ENCODE peak calls at places on chromosomes 12 and 14, in nine cellular contexts. H is activated CD4-positive, alpha-beta T cell treated with anti-CD3 and anti-CD28 coated beads for 24 hours; R is anterior cingulate cortex; J is fibroblast of pulmonary artery; Y is effector memory CD8-positive, alpha-beta T cell; S is tibial artery; F is ACHN; G is activated naive CD4-positive, alpha-beta T cell; D is pancreas. M is an unnamed sample.

GRCh38 chr14:99524804-99525698 is 43.8 kb downstream of the CCNK start:
- DNase-seq in S (no peak), H (no peak), Y (no peak), D (no peak), J (peak), G (no peak), F (peak), R (no peak), M (no peak)

GRCh38 chr12:52927964-52928363 is 21.0 kb upstream of the KRT18 start:
- DNase-seq in J (no peak), Y (no peak), H (no peak), S (no peak), F (no peak), D (no peak), R (no peak), G (no peak), M (no peak)

GRCh38 chr14:60648169-60648933 is 926 bp downstream of the SIX1 start:
- DNase-seq in Y (no peak), F (peak), J (no peak), R (no peak), D (no peak), G (no peak), S (peak), H (no peak), M (no peak)

GRCh38 chr12:6554990-6555691 is 701 bp downstream of the IFFO1 start:
- DNase-seq in H (no peak), J (no peak), R (no peak), F (no peak), S (no peak), G (no peak), D (no peak), Y (no peak), M (no peak)

GRCh38 chr12:93025145-93026103 is 96.3 kb upstream of the EEA1 start:
- DNase-seq in J (peak), S (no peak), R (no peak), D (no peak), G (no peak), H (no peak), F (peak), Y (no peak), M (no peak)

GRCh38 chr14:31208546-31209424 is 1.2 kb upstream of the HECTD1 start:
- DNase-seq in H (peak), D (no peak), R (no peak), Y (no peak), G (peak), J (no peak), F (no peak), S (no peak), M (no peak)

GRCh38 chr12:1970331-1970900 is 33.8 kb downstream of the DCP1B start:
- DNase-seq in J (peak), G (no peak), R (no peak), F (no peak), H (no peak), S (no peak), D (no peak), Y (no peak), M (no peak)

GRCh38 chr12:60266381-60266852 is 670.6 kb downstream of the SLC16A7 start:
- DNase-seq in D (no peak), J (peak), Y (no peak), R (no peak), S (no peak), G (no peak), H (no peak), F (peak), M (no peak)

GRCh38 chr14:100471451-100472093 is 115.6 kb downstream of the BEGAIN start:
- DNase-seq in S (no peak), J (no peak), D (peak), G (no peak), R (no peak), F (no peak), H (no peak), Y (no peak), M (no peak)

GRCh38 chr14:81450100-81450531 is 50.0 kb upstream of the STON2 start:
- DNase-seq in D (no peak), F (no peak), Y (no peak), H (no peak), J (no peak), R (no peak), S (no peak), G (no peak), M (no peak)

GRCh38 chr14:76045773-76046172 is 60.2 kb downstream of the IFT43 start:
- DNase-seq in J (no peak), R (no peak), Y (no peak), S (no peak), D (no peak), F (no peak), G (no peak), H (no peak), M (no peak)

GRCh38 chr14:100019156-100019882 is 45.9 kb upstream of the EVL start:
- DNase-seq in D (no peak), R (peak), Y (no peak), G (no peak), H (no peak), F (no peak), S (no peak), J (peak), M (no peak)

GRCh38 chr12:58346032-58346632 is 404.8 kb downstream of the ATP23 start:
- DNase-seq in R (no peak), S (no peak), F (peak), D (no peak), H (no peak), J (peak), Y (no peak), G (no peak), M (no peak)

GRCh38 chr14:28375295-28375694 is 391.3 kb upstream of the FOXG1 start:
- DNase-seq in J (peak), S (no peak), Y (no peak), H (no peak), G (no peak), F (peak), R (no peak), D (no peak), M (peak)

GRCh38 chr14:34501004-34501580 is 38.4 kb downstream of the EAPP start:
- DNase-seq in H (no peak), F (peak), J (no peak), D (no peak), Y (no peak), S (no peak), G (no peak), R (no peak), M (no peak)

GRCh38 chr14:29836395-29836794 is 91.3 kb downstream of the PRKD1 start:
- DNase-seq in D (no peak), F (no peak), Y (no peak), H (no peak), R (no peak), G (no peak), J (no peak), S (no peak), M (no peak)

GRCh38 chr14:50037240-50037639 is 79.1 kb downstream of the VCPKMT start:
- DNase-seq in R (no peak), F (no peak), Y (no peak), G (no peak), J (no peak), S (no peak), H (no peak), D (no peak), M (no peak)

GRCh38 chr12:88952543-88952942 is 372.3 kb upstream of the KITLG start:
- DNase-seq in S (no peak), R (no peak), J (peak), G (no peak), Y (no peak), D (no peak), F (peak), H (no peak), M (no peak)

GRCh38 chr12:52916225-52916624 is 11.3 kb upstream of the KRT8 start:
- DNase-seq in F (no peak), S (no peak), H (no peak), G (no peak), R (no peak), J (no peak), D (no peak), Y (no peak), M (no peak)

GRCh38 chr12:84982888-84983287 is 53.2 kb downstream of the TSPAN19 start:
- DNase-seq in Y (no peak), D (no peak), J (no peak), H (no peak), S (no peak), F (no peak), R (no peak), G (no peak), M (no peak)

GRCh38 chr14:41718477-41719166 is 111.9 kb downstream of the LRFN5 start:
- DNase-seq in D (no peak), G (no peak), S (no peak), F (no peak), J (no peak), H (no peak), R (no peak), Y (no peak), M (no peak)

GRCh38 chr14:99981806-99982205 is 83.4 kb upstream of the EVL start:
- DNase-seq in Y (no peak), J (no peak), R (no peak), F (no peak), D (no peak), G (no peak), S (no peak), H (no peak), M (no peak)

GRCh38 chr14:32134448-32135070 is 57.5 kb downstream of the ARHGAP5 start:
- DNase-seq in J (peak), R (no peak), F (no peak), G (no peak), Y (no peak), H (no peak), S (no peak), D (no peak), M (no peak)

GRCh38 chr12:54795664-54796063 is 58.7 kb upstream of the MUCL1 start:
- DNase-seq in G (no peak), R (no peak), D (no peak), H (no peak), S (no peak), J (no peak), F (no peak), Y (no peak), M (no peak)

GRCh38 chr14:94390372-94391086 is 2.1 kb upstream of the SERPINA1 start:
- DNase-seq in S (peak), Y (no peak), G (no peak), H (no peak), D (peak), F (no peak), R (peak), J (peak), M (no peak)

M was measured in NCI-H1048.